ENCODE peak calls at places on chromosome 19, in six cellular contexts. One of them, this sample, is unnamed. For H3K36me3, the result is how much of the 10 kb centered on the place peaks cover.

GRCh38 chr19:27746691-27747380 is 1466.1 kb downstream of the UQCRFS1 start:
- DNase-seq in left ventricle myocardium inferior: peak
- DNase-seq in GM23248: peak
- DNase-seq in endodermal cell: peak
- DNase-seq in Peyer's patch: no peak
- DNase-seq in CD8-positive, alpha-beta memory T cell: no peak
- DNase-seq in this sample: no peak

GRCh38 chr19:4866595-4867424 is 657 bp downstream of the PLIN3 start:
- DNase-seq in CD8-positive, alpha-beta memory T cell: peak
- DNase-seq in Peyer's patch: peak
- DNase-seq in endodermal cell: peak
- DNase-seq in left ventricle myocardium inferior: peak
- DNase-seq in GM23248: peak
- DNase-seq in this sample: peak

GRCh38 chr19:14639536-14640277 is 34.9 kb downstream of the ADGRE3 start:
- DNase-seq in GM23248: no peak
- DNase-seq in left ventricle myocardium inferior: no peak
- DNase-seq in endodermal cell: no peak
- DNase-seq in Peyer's patch: no peak
- DNase-seq in CD8-positive, alpha-beta memory T cell: no peak
- DNase-seq in this sample: no peak

GRCh38 chr19:38952395-38953165 is 21.8 kb downstream of the MRPS12 start:
- DNase-seq in GM23248: no peak
- DNase-seq in left ventricle myocardium inferior: no peak
- DNase-seq in endodermal cell: peak
- DNase-seq in Peyer's patch: no peak
- DNase-seq in CD8-positive, alpha-beta memory T cell: no peak
- DNase-seq in this sample: no peak

GRCh38 chr19:30360378-30361106 is 11.6 kb upstream of the ZNF536 start:
- DNase-seq in endodermal cell: peak
- DNase-seq in GM23248: no peak
- DNase-seq in Peyer's patch: no peak
- DNase-seq in left ventricle myocardium inferior: no peak
- DNase-seq in CD8-positive, alpha-beta memory T cell: no peak
- DNase-seq in this sample: no peak

GRCh38 chr19:48997972-48998371 is 4.3 kb downstream of the RUVBL2 start:
- DNase-seq in endodermal cell: peak
- DNase-seq in Peyer's patch: peak
- DNase-seq in left ventricle myocardium inferior: no peak
- DNase-seq in GM23248: peak
- DNase-seq in CD8-positive, alpha-beta memory T cell: no peak
- DNase-seq in this sample: no peak

GRCh38 chr19:4505570-4506448 is 12.5 kb downstream of the PLIN4 start:
- DNase-seq in endodermal cell: no peak
- DNase-seq in CD8-positive, alpha-beta memory T cell: no peak
- DNase-seq in left ventricle myocardium inferior: no peak
- DNase-seq in GM23248: no peak
- DNase-seq in Peyer's patch: no peak
- DNase-seq in this sample: no peak

GRCh38 chr19:35216833-35217707 is 11.5 kb downstream of the FAM187B start:
- DNase-seq in GM23248: no peak
- DNase-seq in CD8-positive, alpha-beta memory T cell: no peak
- DNase-seq in endodermal cell: peak
- DNase-seq in left ventricle myocardium inferior: no peak
- DNase-seq in Peyer's patch: peak
- DNase-seq in this sample: no peak

GRCh38 chr19:33683881-33684549 is 62.3 kb downstream of the CHST8 start:
- DNase-seq in CD8-positive, alpha-beta memory T cell: no peak
- DNase-seq in Peyer's patch: no peak
- DNase-seq in left ventricle myocardium inferior: no peak
- DNase-seq in GM23248: peak
- DNase-seq in endodermal cell: peak
- DNase-seq in this sample: no peak

DNA sequence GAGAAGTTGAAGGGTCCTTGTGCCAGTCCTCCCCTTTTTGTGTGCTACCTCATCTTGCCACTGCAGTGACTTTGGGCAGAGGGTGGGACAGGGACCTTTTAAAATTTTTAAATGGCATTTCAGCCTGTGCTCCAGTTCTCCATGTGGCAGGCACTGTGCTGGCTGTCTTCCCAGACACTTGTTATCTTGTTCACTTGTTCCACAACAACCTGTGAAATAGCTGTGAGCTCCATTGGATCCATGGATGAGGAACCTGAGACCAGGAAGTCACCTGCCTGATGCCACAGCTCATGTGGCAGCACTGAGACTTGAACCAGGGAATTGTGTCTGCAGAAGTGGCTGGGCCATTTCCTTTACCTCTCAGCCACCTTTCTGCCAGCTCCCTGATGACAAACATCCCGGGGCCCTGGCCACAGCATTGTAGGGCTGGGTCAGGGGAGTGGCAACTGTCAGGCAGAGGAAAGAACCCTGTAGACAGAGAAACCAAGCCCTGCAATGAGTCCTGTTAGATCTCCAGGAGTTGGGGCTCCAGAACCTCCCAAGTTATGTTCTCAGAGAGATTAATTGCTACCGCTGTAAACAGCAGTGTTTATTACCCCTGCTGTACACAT is 6.4 kb downstream of the EGLN2 start:
- DNase-seq in CD8-positive, alpha-beta memory T cell: no peak
- DNase-seq in Peyer's patch: no peak
- DNase-seq in endodermal cell: no peak
- DNase-seq in GM23248: no peak
- DNase-seq in left ventricle myocardium inferior: no peak
- DNase-seq in this sample: no peak
- H3K36me3 ChIP-seq in CD8-positive, alpha-beta memory T cell: under half
- H3K36me3 ChIP-seq in Peyer's patch: under half
- H3K36me3 ChIP-seq in endodermal cell: half or more
- H3K36me3 ChIP-seq in GM23248: under half
- H3K36me3 ChIP-seq in left ventricle myocardium inferior: under half
- H3K36me3 ChIP-seq in this sample: under half

GRCh38 chr19:45362291-45362690 is 8.1 kb downstream of the ERCC2 start:
- DNase-seq in left ventricle myocardium inferior: no peak
- DNase-seq in GM23248: no peak
- DNase-seq in Peyer's patch: no peak
- DNase-seq in endodermal cell: no peak
- DNase-seq in CD8-positive, alpha-beta memory T cell: no peak
- DNase-seq in this sample: no peak
- H3K36me3 ChIP-seq in left ventricle myocardium inferior: under half
- H3K36me3 ChIP-seq in GM23248: under half
- H3K36me3 ChIP-seq in Peyer's patch: under half
- H3K36me3 ChIP-seq in endodermal cell: under half
- H3K36me3 ChIP-seq in CD8-positive, alpha-beta memory T cell: under half
- H3K36me3 ChIP-seq in this sample: under half

DNA sequence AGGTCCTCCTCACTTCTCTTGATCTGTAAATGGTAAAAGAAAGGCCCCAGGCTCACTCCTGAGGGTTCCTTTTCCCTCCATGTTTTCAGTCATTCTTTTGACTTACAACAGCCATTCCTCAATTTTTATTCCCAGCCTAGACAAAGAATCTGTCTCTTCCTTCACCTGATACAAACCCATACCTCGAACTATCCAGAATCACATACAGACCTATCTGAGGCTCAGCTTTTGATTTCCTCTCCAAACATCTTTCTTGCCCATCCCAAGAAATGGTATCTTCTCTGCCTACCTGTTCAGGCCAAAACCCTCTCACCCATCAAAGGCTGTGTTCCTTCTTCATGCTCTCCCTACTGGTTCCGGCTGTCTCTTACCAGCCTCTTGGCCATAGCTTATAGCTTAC is 2.2 kb downstream of the CHMP2A start:
- DNase-seq in endodermal cell: no peak
- DNase-seq in CD8-positive, alpha-beta memory T cell: no peak
- DNase-seq in Peyer's patch: no peak
- DNase-seq in GM23248: no peak
- DNase-seq in left ventricle myocardium inferior: no peak
- DNase-seq in this sample: no peak
- H3K36me3 ChIP-seq in endodermal cell: half or more
- H3K36me3 ChIP-seq in CD8-positive, alpha-beta memory T cell: half or more
- H3K36me3 ChIP-seq in Peyer's patch: under half
- H3K36me3 ChIP-seq in GM23248: under half
- H3K36me3 ChIP-seq in left ventricle myocardium inferior: half or more
- H3K36me3 ChIP-seq in this sample: half or more

DNA sequence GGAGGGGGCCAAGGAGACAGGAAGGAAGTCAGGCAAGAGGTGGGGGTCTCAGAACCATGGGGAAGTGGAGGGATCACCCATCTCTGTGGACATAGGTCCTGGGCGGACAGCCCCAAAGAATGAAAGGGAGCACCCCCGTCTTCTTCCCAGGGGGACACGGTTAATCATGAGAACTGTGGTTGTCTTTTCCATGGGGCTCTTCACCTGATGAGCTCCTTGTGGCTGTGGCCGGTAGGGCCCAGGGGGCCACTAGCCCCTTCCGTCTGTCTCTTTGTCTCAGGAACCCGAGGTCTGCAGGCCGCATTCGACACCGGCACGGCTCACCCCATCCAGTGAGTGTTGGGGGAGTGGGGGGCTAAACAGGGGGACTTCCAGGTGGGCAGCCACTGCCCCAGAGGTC is 8.6 kb downstream of the PLPPR2 start:
- DNase-seq in left ventricle myocardium inferior: no peak
- DNase-seq in GM23248: no peak
- DNase-seq in Peyer's patch: no peak
- DNase-seq in endodermal cell: no peak
- DNase-seq in CD8-positive, alpha-beta memory T cell: no peak
- DNase-seq in this sample: no peak
- H3K36me3 ChIP-seq in left ventricle myocardium inferior: under half
- H3K36me3 ChIP-seq in GM23248: under half
- H3K36me3 ChIP-seq in Peyer's patch: under half
- H3K36me3 ChIP-seq in endodermal cell: under half
- H3K36me3 ChIP-seq in CD8-positive, alpha-beta memory T cell: under half
- H3K36me3 ChIP-seq in this sample: half or more

GRCh38 chr19:1019980-1020867 is 699 bp downstream of the TMEM259 start:
- DNase-seq in left ventricle myocardium inferior: no peak
- DNase-seq in GM23248: no peak
- DNase-seq in CD8-positive, alpha-beta memory T cell: no peak
- DNase-seq in Peyer's patch: no peak
- DNase-seq in endodermal cell: no peak
- DNase-seq in this sample: no peak
- H3K36me3 ChIP-seq in left ventricle myocardium inferior: under half
- H3K36me3 ChIP-seq in GM23248: under half
- H3K36me3 ChIP-seq in CD8-positive, alpha-beta memory T cell: under half
- H3K36me3 ChIP-seq in Peyer's patch: under half
- H3K36me3 ChIP-seq in endodermal cell: under half
- H3K36me3 ChIP-seq in this sample: under half

DNA sequence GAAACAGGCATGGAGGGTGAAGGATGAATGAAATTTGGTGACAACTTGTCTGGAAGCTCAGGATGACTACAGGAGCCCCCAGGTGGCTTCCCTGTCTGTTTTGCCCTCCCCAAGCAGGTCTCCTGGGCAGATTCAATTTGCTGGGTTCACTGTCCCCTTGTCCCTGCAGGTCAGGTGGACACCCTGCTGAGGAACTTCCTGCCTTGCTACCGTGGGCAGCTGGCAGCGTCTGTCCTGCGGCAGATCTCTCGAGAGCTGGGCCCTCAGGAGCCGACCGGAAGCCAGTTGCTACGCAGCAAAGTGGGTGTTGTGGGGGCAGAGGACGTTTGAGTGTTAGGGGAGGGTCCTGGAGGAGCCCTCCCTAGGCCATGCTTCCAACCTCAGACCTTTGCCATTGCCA is 19.1 kb downstream of the PGLS start:
- DNase-seq in CD8-positive, alpha-beta memory T cell: no peak
- DNase-seq in GM23248: no peak
- DNase-seq in left ventricle myocardium inferior: no peak
- DNase-seq in Peyer's patch: no peak
- DNase-seq in endodermal cell: peak
- DNase-seq in this sample: no peak
- H3K36me3 ChIP-seq in CD8-positive, alpha-beta memory T cell: under half
- H3K36me3 ChIP-seq in GM23248: under half
- H3K36me3 ChIP-seq in left ventricle myocardium inferior: under half
- H3K36me3 ChIP-seq in Peyer's patch: under half
- H3K36me3 ChIP-seq in endodermal cell: under half
- H3K36me3 ChIP-seq in this sample: under half

This sample was measured in ascending aorta.